ENCODE peak calls at places on chromosomes 12 and 14, in eight cellular contexts. X, K, I, D, H, Z, U and A are unnamed samples.
A peak's percentile ranks its signal among the peaks of the same experiment; 100 is the strongest.

GRCh38 chr12:78096909-78097597 is 266.4 kb downstream of the NAV3 start:
- DNase-seq in X (peak; percentile 72), K (no peak), I (no peak), D (no peak), H (no peak), Z (no peak), U (no peak), A (no peak)

GRCh38 chr14:72366619-72367018 is 434.4 kb downstream of the RGS6 start:
- DNase-seq in X (no peak), K (no peak), I (no peak), D (no peak), H (no peak), Z (no peak), U (no peak), A (no peak)

GRCh38 chr12:6603095-6603567 is 4.0 kb downstream of the CHD4 start:
- DNase-seq in X (peak; percentile 74), K (peak; percentile 35), I (no peak), D (peak; percentile 50), H (peak; percentile 49), Z (no peak), U (no peak), A (peak; percentile 41)

GRCh38 chr12:9992296-9992695 is 6.6 kb downstream of the CLEC1B start:
- DNase-seq in X (no peak), K (no peak), I (no peak), D (no peak), H (no peak), Z (no peak), U (no peak), A (no peak)

GRCh38 chr12:42725839-42726238 is 136.3 kb upstream of the PRICKLE1 start:
- DNase-seq in X (no peak), K (no peak), I (no peak), D (no peak), H (no peak), Z (peak; percentile 80), U (no peak), A (no peak)

GRCh38 chr14:44462372-44462771 is 44.7 kb downstream of the FSCB start:
- DNase-seq in X (no peak), K (no peak), I (no peak), D (no peak), H (no peak), Z (no peak), U (no peak), A (no peak)

GRCh38 chr12:87603727-87604126 is 425.5 kb downstream of the C12orf50 start:
- DNase-seq in X (no peak), K (no peak), I (no peak), D (no peak), H (no peak), Z (no peak), U (no peak), A (no peak)

GRCh38 chr14:54108481-54109471 is 152.2 kb upstream of the BMP4 start:
- DNase-seq in X (no peak), K (no peak), I (no peak), D (no peak), H (no peak), Z (peak; percentile 100), U (no peak), A (no peak)

GRCh38 chr14:53890611-53891091 is 66.0 kb downstream of the BMP4 start:
- DNase-seq in X (no peak), K (no peak), I (no peak), D (no peak), H (no peak), Z (no peak), U (peak; percentile 25), A (no peak)

GRCh38 chr12:107580750-107581529 is 104.7 kb upstream of the PWP1 start:
- DNase-seq in X (no peak), K (no peak), I (no peak), D (no peak), H (no peak), Z (no peak), U (no peak), A (no peak)

GRCh38 chr14:90521121-90521929 is 124.5 kb downstream of the CALM1 start:
- DNase-seq in X (peak; percentile 75), K (peak; percentile 72), I (no peak), D (no peak), H (no peak), Z (no peak), U (no peak), A (no peak)

GRCh38 chr12:115135800-115136211 is 451.8 kb upstream of the TBX3 start:
- DNase-seq in X (no peak), K (peak; percentile 15), I (no peak), D (peak; percentile 19), H (no peak), Z (no peak), U (no peak), A (no peak)

GRCh38 chr14:70397746-70398145 is 19.1 kb downstream of the SYNJ2BP start:
- DNase-seq in X (no peak), K (no peak), I (no peak), D (no peak), H (no peak), Z (no peak), U (no peak), A (no peak)

GRCh38 chr14:104316723-104317499 is 178.5 kb downstream of the KIF26A start:
- DNase-seq in X (no peak), K (no peak), I (no peak), D (no peak), H (no peak), Z (no peak), U (no peak), A (no peak)

GRCh38 chr12:27946396-27946795 is 26.1 kb downstream of the PTHLH start:
- DNase-seq in X (no peak), K (no peak), I (no peak), D (no peak), H (no peak), Z (no peak), U (no peak), A (no peak)

DNA sequence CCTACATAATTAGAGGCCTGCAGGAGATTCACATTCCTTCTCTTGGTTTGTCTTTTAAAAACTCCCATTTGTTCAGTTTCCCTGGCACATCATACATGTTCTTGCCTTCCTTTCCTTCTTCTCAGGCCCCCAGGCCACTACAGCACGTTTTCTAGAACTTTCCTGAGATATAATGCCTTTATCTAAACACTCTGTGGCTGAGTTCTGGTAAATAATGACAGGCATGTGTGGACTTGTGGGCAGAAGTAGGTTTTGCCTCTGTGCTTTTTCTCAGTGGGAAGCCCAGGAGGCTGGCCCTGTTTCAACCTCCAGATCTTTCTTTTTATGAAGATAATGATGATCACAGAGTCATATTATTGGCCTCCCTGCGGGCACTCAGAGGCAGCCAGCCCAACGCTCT is 117.2 kb downstream of the TMX1 start:
- DNase-seq in X (peak; percentile 49), K (no peak), I (no peak), D (no peak), H (no peak), Z (no peak), U (no peak), A (no peak)
- H3K27me3 ChIP-seq in X (no peaks in the 10 kb centered on the region), K (no peaks in the 10 kb centered on the region), I (no peaks in the 10 kb centered on the region), D (no peaks in the 10 kb centered on the region), H (no peaks in the 10 kb centered on the region), Z (no peaks in the 10 kb centered on the region), U (no peaks in the 10 kb centered on the region), A (no peaks in the 10 kb centered on the region)

GRCh38 chr12:75813066-75813465 is 218.5 kb downstream of the PHLDA1 start:
- DNase-seq in X (no peak), K (no peak), I (no peak), D (no peak), H (no peak), Z (no peak), U (no peak), A (no peak)

GRCh38 chr12:75815756-75816155 is 215.8 kb downstream of the PHLDA1 start:
- DNase-seq in X (no peak), K (no peak), I (no peak), D (no peak), H (no peak), Z (no peak), U (no peak), A (no peak)

GRCh38 chr12:75816892-75817291 is 214.7 kb downstream of the PHLDA1 start:
- DNase-seq in X (peak; percentile 59), K (no peak), I (no peak), D (no peak), H (no peak), Z (peak; percentile 92), U (no peak), A (peak; percentile 13)

GRCh38 chr12:75812341-75813018 is 219.1 kb downstream of the PHLDA1 start:
- DNase-seq in X (peak; percentile 60), K (no peak), I (no peak), D (no peak), H (no peak), Z (no peak), U (no peak), A (no peak)

GRCh38 chr12:75814856-75815754 is 216.5 kb downstream of the PHLDA1 start:
- DNase-seq in X (peak; percentile 73), K (peak; percentile 30), I (no peak), D (no peak), H (no peak), Z (peak; percentile 71), U (no peak), A (peak; percentile 32)
- H3K4me3 ChIP-seq in X (no peak overlapping the region), K (no peak overlapping the region), I (no peak overlapping the region), D (no peak overlapping the region), H (no peak overlapping the region), Z (no peak overlapping the region), U (no peak overlapping the region), A (no peak overlapping the region)

GRCh38 chr14:68941820-68942219 is 37.3 kb downstream of the ACTN1 start:
- DNase-seq in X (peak; percentile 92), K (no peak), I (no peak), D (peak; percentile 47), H (no peak), Z (peak; percentile 27), U (peak; percentile 66), A (no peak)
- H3K27ac ChIP-seq in X (peak overlapping the region; percentile 72), K (peak overlapping the region; percentile 93), I (peak overlapping the region; percentile 83), D (no peak overlapping the region), H (peak overlapping the region; percentile 27), Z (no peak overlapping the region), U (no peak overlapping the region), A (no peak overlapping the region)

GRCh38 chr14:56210570-56210969 is 92.4 kb downstream of the PELI2 start:
- DNase-seq in X (no peak), K (no peak), I (no peak), D (no peak), H (no peak), Z (no peak), U (no peak), A (no peak)

GRCh38 chr14:56211844-56212243 is 93.6 kb downstream of the PELI2 start:
- DNase-seq in X (no peak), K (no peak), I (no peak), D (no peak), H (no peak), Z (no peak), U (no peak), A (no peak)

GRCh38 chr14:56213288-56213687 is 95.1 kb downstream of the PELI2 start:
- DNase-seq in X (no peak), K (no peak), I (no peak), D (no peak), H (no peak), Z (no peak), U (no peak), A (no peak)

GRCh38 chr14:56211124-56211523 is 92.9 kb downstream of the PELI2 start:
- DNase-seq in X (no peak), K (no peak), I (no peak), D (no peak), H (no peak), Z (no peak), U (no peak), A (no peak)

DNA sequence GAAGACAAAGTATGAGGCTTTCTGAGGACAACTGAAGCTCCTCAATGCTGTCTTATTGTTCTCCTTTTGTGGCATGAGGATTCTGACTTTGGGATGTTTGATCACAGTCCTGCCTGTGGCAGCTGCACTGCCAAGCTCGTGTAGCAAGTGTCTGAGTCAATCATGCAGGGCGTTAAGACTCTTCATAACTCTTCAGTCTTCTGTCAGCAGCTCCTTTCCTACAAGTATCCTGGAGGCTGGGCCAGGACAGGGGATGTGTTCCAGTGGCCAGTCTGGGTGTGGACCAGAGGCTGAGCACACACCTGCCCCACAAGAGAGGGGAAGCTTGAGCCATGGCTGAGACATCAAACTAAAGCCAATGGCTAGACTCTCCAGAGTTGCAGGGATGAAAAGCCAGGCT is 94.3 kb downstream of the PELI2 start:
- DNase-seq in X (no peak), K (no peak), I (no peak), D (no peak), H (no peak), Z (no peak), U (no peak), A (no peak)
- H3K27me3 ChIP-seq in X (no peaks in the 10 kb centered on the region), K (no peaks in the 10 kb centered on the region), I (no peaks in the 10 kb centered on the region), D (no peaks in the 10 kb centered on the region), H (no peaks in the 10 kb centered on the region), Z (peaks cover 88% of the 10 kb centered on the region), U (no peaks in the 10 kb centered on the region), A (no peaks in the 10 kb centered on the region)